ENCODE peak calls at places on chromosomes 5 and 9, in six cellular contexts. One of them, this sample, is unnamed.

GRCh38 chr9:16469184-16469583 is 401.3 kb downstream of the BNC2 start:
- DNase-seq in astrocyte: no peak
- DNase-seq in CD8-positive, alpha-beta memory T cell: no peak
- DNase-seq in AG04450: no peak
- DNase-seq in breast epithelium: no peak
- DNase-seq in HCT116: no peak
- DNase-seq in this sample: no peak

GRCh38 chr5:116585227-116585626 is 10.6 kb upstream of the SEMA6A start:
- DNase-seq in HCT116: no peak
- DNase-seq in astrocyte: no peak
- DNase-seq in AG04450: no peak
- DNase-seq in breast epithelium: no peak
- DNase-seq in CD8-positive, alpha-beta memory T cell: no peak
- DNase-seq in this sample: no peak

GRCh38 chr5:54049963-54050362 is 260.4 kb downstream of the ARL15 start:
- DNase-seq in AG04450: peak; percentile 37
- DNase-seq in breast epithelium: no peak
- DNase-seq in astrocyte: peak; percentile 61
- DNase-seq in HCT116: no peak
- DNase-seq in CD8-positive, alpha-beta memory T cell: no peak
- DNase-seq in this sample: no peak

GRCh38 chr9:134724231-134724911 is 82.8 kb downstream of the COL5A1 start:
- DNase-seq in AG04450: no peak
- DNase-seq in breast epithelium: no peak
- DNase-seq in astrocyte: peak; percentile 52
- DNase-seq in CD8-positive, alpha-beta memory T cell: no peak
- DNase-seq in HCT116: no peak
- DNase-seq in this sample: no peak

GRCh38 chr9:99905833-99906402 is 536 bp upstream of the STX17 start:
- DNase-seq in breast epithelium: no peak
- DNase-seq in CD8-positive, alpha-beta memory T cell: no peak
- DNase-seq in AG04450: no peak
- DNase-seq in HCT116: no peak
- DNase-seq in astrocyte: peak; percentile 1
- DNase-seq in this sample: peak; percentile 20

GRCh38 chr5:23302438-23302837 is 205.0 kb upstream of the PRDM9 start:
- DNase-seq in HCT116: no peak
- DNase-seq in AG04450: no peak
- DNase-seq in CD8-positive, alpha-beta memory T cell: no peak
- DNase-seq in astrocyte: no peak
- DNase-seq in breast epithelium: no peak
- DNase-seq in this sample: no peak

GRCh38 chr5:54742417-54742889 is 224.9 kb downstream of the SNX18 start:
- DNase-seq in astrocyte: peak; percentile 75
- DNase-seq in AG04450: no peak
- DNase-seq in breast epithelium: no peak
- DNase-seq in HCT116: no peak
- DNase-seq in CD8-positive, alpha-beta memory T cell: no peak
- DNase-seq in this sample: no peak

GRCh38 chr9:98071737-98072136 is 15.2 kb downstream of the NANS start:
- DNase-seq in breast epithelium: no peak
- DNase-seq in HCT116: no peak
- DNase-seq in AG04450: no peak
- DNase-seq in CD8-positive, alpha-beta memory T cell: no peak
- DNase-seq in astrocyte: no peak
- DNase-seq in this sample: no peak

GRCh38 chr5:164302533-164303235 is 797.3 kb downstream of the MAT2B start:
- DNase-seq in breast epithelium: no peak
- DNase-seq in CD8-positive, alpha-beta memory T cell: no peak
- DNase-seq in astrocyte: peak; percentile 76
- DNase-seq in HCT116: no peak
- DNase-seq in AG04450: no peak
- DNase-seq in this sample: no peak

GRCh38 chr5:95673076-95673475 is 9.7 kb downstream of the SPATA9 start:
- DNase-seq in astrocyte: peak; percentile 9
- DNase-seq in CD8-positive, alpha-beta memory T cell: no peak
- DNase-seq in AG04450: no peak
- DNase-seq in HCT116: no peak
- DNase-seq in breast epithelium: no peak
- DNase-seq in this sample: no peak

GRCh38 chr5:93874080-93874479 is 132.7 kb upstream of the POU5F2 start:
- DNase-seq in CD8-positive, alpha-beta memory T cell: no peak
- DNase-seq in astrocyte: peak; percentile 68
- DNase-seq in HCT116: no peak
- DNase-seq in AG04450: no peak
- DNase-seq in breast epithelium: no peak
- DNase-seq in this sample: no peak

GRCh38 chr5:143887901-143888648 is 76.1 kb downstream of the HMHB1 start:
- DNase-seq in AG04450: no peak
- DNase-seq in HCT116: no peak
- DNase-seq in breast epithelium: no peak
- DNase-seq in astrocyte: peak; percentile 86
- DNase-seq in CD8-positive, alpha-beta memory T cell: no peak
- DNase-seq in this sample: no peak

GRCh38 chr9:137615387-137615871 is 3.4 kb upstream of the EHMT1 start:
- DNase-seq in breast epithelium: no peak
- DNase-seq in HCT116: no peak
- DNase-seq in AG04450: no peak
- DNase-seq in CD8-positive, alpha-beta memory T cell: no peak
- DNase-seq in astrocyte: no peak
- DNase-seq in this sample: no peak

GRCh38 chr9:38687389-38687842 is 32.5 kb downstream of the FAM240B start:
- DNase-seq in astrocyte: peak; percentile 16
- DNase-seq in HCT116: peak; percentile 42
- DNase-seq in CD8-positive, alpha-beta memory T cell: peak; percentile 53
- DNase-seq in AG04450: no peak
- DNase-seq in breast epithelium: peak; percentile 74
- DNase-seq in this sample: no peak

GRCh38 chr5:51811883-51812282 is 428.6 kb downstream of the ISL1 start:
- DNase-seq in HCT116: no peak
- DNase-seq in breast epithelium: no peak
- DNase-seq in AG04450: no peak
- DNase-seq in CD8-positive, alpha-beta memory T cell: no peak
- DNase-seq in astrocyte: no peak
- DNase-seq in this sample: no peak

GRCh38 chr9:98516897-98517503 is 191.7 kb downstream of the GABBR2 start:
- DNase-seq in CD8-positive, alpha-beta memory T cell: no peak
- DNase-seq in breast epithelium: no peak
- DNase-seq in HCT116: no peak
- DNase-seq in AG04450: no peak
- DNase-seq in astrocyte: no peak
- DNase-seq in this sample: no peak

GRCh38 chr9:38447703-38448102 is 23.4 kb upstream of the IGFBPL1 start:
- DNase-seq in astrocyte: no peak
- DNase-seq in breast epithelium: no peak
- DNase-seq in CD8-positive, alpha-beta memory T cell: no peak
- DNase-seq in HCT116: no peak
- DNase-seq in AG04450: no peak
- DNase-seq in this sample: no peak

GRCh38 chr5:159826351-159827222 is 89.7 kb upstream of the ADRA1B start:
- DNase-seq in CD8-positive, alpha-beta memory T cell: no peak
- DNase-seq in astrocyte: peak; percentile 90
- DNase-seq in HCT116: peak; percentile 81
- DNase-seq in AG04450: no peak
- DNase-seq in breast epithelium: no peak
- DNase-seq in this sample: no peak

GRCh38 chr9:89543621-89544279 is 45.8 kb upstream of the SEMA4D start:
- DNase-seq in HCT116: no peak
- DNase-seq in AG04450: no peak
- DNase-seq in astrocyte: no peak
- DNase-seq in CD8-positive, alpha-beta memory T cell: no peak
- DNase-seq in breast epithelium: no peak
- DNase-seq in this sample: no peak

GRCh38 chr9:125486576-125486975 is 220.4 kb downstream of the MAPKAP1 start:
- DNase-seq in CD8-positive, alpha-beta memory T cell: no peak
- DNase-seq in AG04450: no peak
- DNase-seq in astrocyte: no peak
- DNase-seq in breast epithelium: no peak
- DNase-seq in HCT116: no peak
- DNase-seq in this sample: no peak

GRCh38 chr5:54022156-54022685 is 288.2 kb downstream of the ARL15 start:
- DNase-seq in AG04450: no peak
- DNase-seq in CD8-positive, alpha-beta memory T cell: no peak
- DNase-seq in breast epithelium: no peak
- DNase-seq in HCT116: no peak
- DNase-seq in astrocyte: no peak
- DNase-seq in this sample: no peak

GRCh38 chr5:68027519-68027918 is 188.0 kb upstream of the PIK3R1 start:
- DNase-seq in HCT116: no peak
- DNase-seq in AG04450: peak; percentile 53
- DNase-seq in breast epithelium: no peak
- DNase-seq in CD8-positive, alpha-beta memory T cell: no peak
- DNase-seq in astrocyte: peak; percentile 91
- DNase-seq in this sample: no peak

GRCh38 chr9:16247188-16247875 is 623.1 kb downstream of the BNC2 start:
- DNase-seq in AG04450: no peak
- DNase-seq in breast epithelium: no peak
- DNase-seq in HCT116: no peak
- DNase-seq in CD8-positive, alpha-beta memory T cell: no peak
- DNase-seq in astrocyte: peak; percentile 80
- DNase-seq in this sample: no peak

GRCh38 chr9:75201480-75202209 is 113.3 kb downstream of the OSTF1 start:
- DNase-seq in HCT116: no peak
- DNase-seq in breast epithelium: no peak
- DNase-seq in astrocyte: no peak
- DNase-seq in CD8-positive, alpha-beta memory T cell: no peak
- DNase-seq in AG04450: no peak
- DNase-seq in this sample: no peak

GRCh38 chr9:26975728-26976707 is 19.8 kb downstream of the IFT74 start:
- DNase-seq in HCT116: peak; percentile 48
- DNase-seq in AG04450: no peak
- DNase-seq in breast epithelium: no peak
- DNase-seq in astrocyte: peak; percentile 14
- DNase-seq in CD8-positive, alpha-beta memory T cell: no peak
- DNase-seq in this sample: no peak

DNA sequence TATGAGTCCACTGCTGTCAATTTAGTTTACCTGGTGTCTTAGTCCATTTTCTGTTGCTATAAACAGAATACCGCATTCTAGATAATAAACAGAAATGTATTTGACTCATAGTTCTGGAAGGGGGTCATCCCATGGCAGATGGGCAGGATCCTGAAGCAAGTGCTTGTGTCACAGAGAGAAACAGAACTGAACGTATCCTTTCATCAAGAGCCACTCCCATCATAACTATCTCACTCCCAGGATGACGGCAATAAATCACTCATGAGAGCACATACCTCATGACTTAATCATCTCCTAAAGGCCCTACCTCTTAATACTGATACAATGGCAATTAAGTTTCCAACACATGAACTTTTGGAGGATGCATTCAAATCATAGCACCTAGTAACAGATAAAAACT is 142.9 kb downstream of the CAMK4 start:
- DNase-seq in breast epithelium: no peak
- DNase-seq in CD8-positive, alpha-beta memory T cell: no peak
- DNase-seq in astrocyte: peak; percentile 57
- DNase-seq in AG04450: no peak
- DNase-seq in HCT116: peak; percentile 85
- DNase-seq in this sample: no peak
- H3K27ac ChIP-seq in breast epithelium: no peak overlapping the region
- H3K27ac ChIP-seq in CD8-positive, alpha-beta memory T cell: no peak overlapping the region
- H3K27ac ChIP-seq in astrocyte: no peak overlapping the region
- H3K27ac ChIP-seq in AG04450: no peak overlapping the region
- H3K27ac ChIP-seq in HCT116: peak overlapping the region; percentile 27
- H3K27ac ChIP-seq in this sample: no peak overlapping the region

DNA sequence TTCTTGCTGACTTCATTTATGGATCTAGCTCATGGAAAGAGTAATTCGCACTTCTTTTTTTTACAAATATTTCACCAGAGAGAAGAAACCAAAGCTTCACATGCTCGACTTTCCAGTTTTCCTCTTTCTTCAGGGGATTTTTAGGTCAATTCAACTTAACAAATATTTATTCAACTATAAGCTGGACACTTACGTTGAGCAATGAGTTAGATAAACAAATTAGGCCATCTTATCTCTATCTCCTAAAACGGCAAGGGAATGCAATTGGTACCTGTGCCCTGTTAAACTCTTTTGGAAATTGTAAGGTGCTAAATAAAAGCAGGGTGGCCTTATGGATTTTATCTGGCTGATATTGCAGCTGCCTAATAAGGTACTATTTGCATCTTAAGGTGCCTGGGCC is 145.1 kb upstream of the RAI14 start:
- DNase-seq in AG04450: no peak
- DNase-seq in astrocyte: no peak
- DNase-seq in HCT116: no peak
- DNase-seq in breast epithelium: no peak
- DNase-seq in CD8-positive, alpha-beta memory T cell: no peak
- DNase-seq in this sample: no peak
- H3K27ac ChIP-seq in AG04450: no peak overlapping the region
- H3K27ac ChIP-seq in astrocyte: no peak overlapping the region
- H3K27ac ChIP-seq in HCT116: no peak overlapping the region
- H3K27ac ChIP-seq in breast epithelium: peak overlapping the region; percentile 61
- H3K27ac ChIP-seq in CD8-positive, alpha-beta memory T cell: no peak overlapping the region
- H3K27ac ChIP-seq in this sample: no peak overlapping the region

DNA sequence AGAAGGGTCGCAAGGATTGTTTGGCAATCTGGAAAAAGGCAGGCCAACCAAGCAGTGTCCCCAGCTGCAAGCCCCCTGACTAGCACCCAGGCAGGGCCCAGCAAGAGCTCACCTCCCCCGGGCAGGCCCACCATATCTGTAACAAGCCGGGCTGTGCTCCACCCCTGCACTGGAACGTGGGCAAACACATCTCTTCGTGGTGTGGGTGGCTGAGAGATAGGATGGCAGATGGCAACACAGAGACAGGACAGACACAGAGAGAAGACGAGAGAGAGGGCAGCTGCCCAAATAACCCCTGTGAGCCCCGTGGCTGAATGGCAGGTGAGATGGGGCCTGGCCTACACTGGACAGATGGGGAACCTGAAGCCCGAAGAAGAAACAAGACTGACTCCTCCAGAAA is 9.4 kb downstream of the BBLN start:
- DNase-seq in AG04450: no peak
- DNase-seq in astrocyte: no peak
- DNase-seq in CD8-positive, alpha-beta memory T cell: no peak
- DNase-seq in HCT116: no peak
- DNase-seq in breast epithelium: no peak
- DNase-seq in this sample: no peak
- H3K27ac ChIP-seq in AG04450: no peak overlapping the region
- H3K27ac ChIP-seq in astrocyte: no peak overlapping the region
- H3K27ac ChIP-seq in CD8-positive, alpha-beta memory T cell: no peak overlapping the region
- H3K27ac ChIP-seq in HCT116: no peak overlapping the region
- H3K27ac ChIP-seq in breast epithelium: no peak overlapping the region
- H3K27ac ChIP-seq in this sample: no peak overlapping the region

GRCh38 chr5:179601871-179602625 is 21.4 kb downstream of the HNRNPH1 start:
- DNase-seq in HCT116: no peak
- DNase-seq in CD8-positive, alpha-beta memory T cell: no peak
- DNase-seq in astrocyte: no peak
- DNase-seq in breast epithelium: no peak
- DNase-seq in AG04450: no peak
- DNase-seq in this sample: no peak

GRCh38 chr5:179603308-179603707 is 20.2 kb downstream of the HNRNPH1 start:
- DNase-seq in astrocyte: no peak
- DNase-seq in breast epithelium: no peak
- DNase-seq in HCT116: no peak
- DNase-seq in AG04450: no peak
- DNase-seq in CD8-positive, alpha-beta memory T cell: no peak
- DNase-seq in this sample: no peak

GRCh38 chr5:179599566-179599965 is 23.9 kb downstream of the HNRNPH1 start:
- DNase-seq in astrocyte: no peak
- DNase-seq in HCT116: no peak
- DNase-seq in CD8-positive, alpha-beta memory T cell: no peak
- DNase-seq in breast epithelium: no peak
- DNase-seq in AG04450: no peak
- DNase-seq in this sample: no peak

GRCh38 chr5:179599100-179599499 is 24.4 kb downstream of the HNRNPH1 start:
- DNase-seq in AG04450: no peak
- DNase-seq in CD8-positive, alpha-beta memory T cell: no peak
- DNase-seq in astrocyte: no peak
- DNase-seq in HCT116: no peak
- DNase-seq in breast epithelium: no peak
- DNase-seq in this sample: no peak

GRCh38 chr5:179599973-179600372 is 23.5 kb downstream of the HNRNPH1 start:
- DNase-seq in HCT116: no peak
- DNase-seq in astrocyte: no peak
- DNase-seq in breast epithelium: no peak
- DNase-seq in CD8-positive, alpha-beta memory T cell: no peak
- DNase-seq in AG04450: no peak
- DNase-seq in this sample: no peak
- H3K27ac ChIP-seq in HCT116: no peak overlapping the region
- H3K27ac ChIP-seq in astrocyte: no peak overlapping the region
- H3K27ac ChIP-seq in breast epithelium: no peak overlapping the region
- H3K27ac ChIP-seq in CD8-positive, alpha-beta memory T cell: no peak overlapping the region
- H3K27ac ChIP-seq in AG04450: no peak overlapping the region
- H3K27ac ChIP-seq in this sample: no peak overlapping the region